ENCODE peak calls at places on chromosomes 13 and 19, in four cellular contexts. One of them, this sample, is unnamed.

GRCh38 chr19:827710-828321 is at the start of gene AZU1:
- DNase-seq in endothelial cell: no peak
- DNase-seq in cardiac muscle cell: no peak
- DNase-seq in nephron progenitor cell: no peak
- DNase-seq in this sample: peak; percentile 29

GRCh38 chr19:6381030-6381750 is 5.5 kb upstream of the PSPN start:
- DNase-seq in endothelial cell: no peak
- DNase-seq in cardiac muscle cell: no peak
- DNase-seq in nephron progenitor cell: no peak
- DNase-seq in this sample: no peak

GRCh38 chr13:40072663-40073120 is 417.2 kb downstream of the COG6 start:
- DNase-seq in endothelial cell: no peak
- DNase-seq in cardiac muscle cell: peak; percentile 22
- DNase-seq in nephron progenitor cell: no peak
- DNase-seq in this sample: no peak

GRCh38 chr13:111640476-111640875 is 320.0 kb downstream of the TEX29 start:
- DNase-seq in endothelial cell: no peak
- DNase-seq in cardiac muscle cell: no peak
- DNase-seq in nephron progenitor cell: no peak
- DNase-seq in this sample: no peak

GRCh38 chr19:610801-611505 is 21.3 kb downstream of the HCN2 start:
- DNase-seq in endothelial cell: no peak
- DNase-seq in cardiac muscle cell: no peak
- DNase-seq in nephron progenitor cell: peak; percentile 54
- DNase-seq in this sample: no peak

GRCh38 chr19:35868823-35869326 is 501 bp downstream of the APLP1 start:
- DNase-seq in endothelial cell: no peak
- DNase-seq in cardiac muscle cell: no peak
- DNase-seq in nephron progenitor cell: no peak
- DNase-seq in this sample: no peak

GRCh38 chr19:7230826-7231225 is 63.4 kb downstream of the INSR start:
- DNase-seq in endothelial cell: no peak
- DNase-seq in cardiac muscle cell: no peak
- DNase-seq in nephron progenitor cell: no peak
- DNase-seq in this sample: no peak

GRCh38 chr19:50803633-50804419 is 13.6 kb downstream of the ACP4 start:
- DNase-seq in endothelial cell: peak; percentile 40
- DNase-seq in cardiac muscle cell: peak; percentile 60
- DNase-seq in nephron progenitor cell: peak; percentile 64
- DNase-seq in this sample: no peak

GRCh38 chr13:107035778-107036177 is 467.8 kb upstream of the ARGLU1 start:
- DNase-seq in endothelial cell: no peak
- DNase-seq in cardiac muscle cell: no peak
- DNase-seq in nephron progenitor cell: no peak
- DNase-seq in this sample: no peak

GRCh38 chr13:99464441-99464949 is 36.8 kb upstream of the TM9SF2 start:
- DNase-seq in endothelial cell: no peak
- DNase-seq in cardiac muscle cell: no peak
- DNase-seq in nephron progenitor cell: no peak
- DNase-seq in this sample: no peak

GRCh38 chr19:7975037-7975436 is 30.4 kb downstream of the ELAVL1 start:
- DNase-seq in endothelial cell: no peak
- DNase-seq in cardiac muscle cell: no peak
- DNase-seq in nephron progenitor cell: no peak
- DNase-seq in this sample: no peak

GRCh38 chr13:48580185-48580803 is 47.4 kb upstream of the RCBTB2 start:
- DNase-seq in endothelial cell: peak; percentile 82
- DNase-seq in cardiac muscle cell: peak; percentile 75
- DNase-seq in nephron progenitor cell: peak; percentile 78
- DNase-seq in this sample: peak; percentile 60

GRCh38 chr13:98541701-98542203 is 35.2 kb downstream of the STK24 start:
- DNase-seq in endothelial cell: no peak
- DNase-seq in cardiac muscle cell: no peak
- DNase-seq in nephron progenitor cell: no peak
- DNase-seq in this sample: no peak

DNA sequence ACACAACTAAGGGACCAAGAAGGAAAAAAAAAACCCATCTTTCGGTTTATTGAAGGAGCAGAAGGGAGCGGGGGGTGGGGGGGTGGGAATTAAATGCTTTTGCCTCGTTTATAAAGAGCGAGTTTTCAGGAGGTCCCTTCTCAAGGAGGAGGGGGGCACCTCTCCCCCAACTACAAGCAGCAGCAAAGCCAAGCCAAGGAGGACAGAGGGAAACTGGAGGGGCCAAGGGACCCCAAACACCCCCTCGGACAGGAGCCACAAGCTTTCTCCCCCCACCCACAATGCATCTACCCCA is 2.4 kb downstream of the IRF2BP1 start:
- DNase-seq in endothelial cell: no peak
- DNase-seq in cardiac muscle cell: no peak
- DNase-seq in nephron progenitor cell: no peak
- DNase-seq in this sample: no peak
- TF ChIP-seq CTCF in endothelial cell: no peak
- TF ChIP-seq CTCF in cardiac muscle cell: no peak
- TF ChIP-seq CTCF in nephron progenitor cell: peak; percentile 11
- TF ChIP-seq CTCF in this sample: no peak

GRCh38 chr13:79403113-79403512 is 2.9 kb downstream of the RBM26 start:
- DNase-seq in endothelial cell: no peak
- DNase-seq in cardiac muscle cell: no peak
- DNase-seq in nephron progenitor cell: no peak
- DNase-seq in this sample: no peak
- TF ChIP-seq CTCF in endothelial cell: no peak
- TF ChIP-seq CTCF in cardiac muscle cell: no peak
- TF ChIP-seq CTCF in nephron progenitor cell: no peak
- TF ChIP-seq CTCF in this sample: no peak

DNA sequence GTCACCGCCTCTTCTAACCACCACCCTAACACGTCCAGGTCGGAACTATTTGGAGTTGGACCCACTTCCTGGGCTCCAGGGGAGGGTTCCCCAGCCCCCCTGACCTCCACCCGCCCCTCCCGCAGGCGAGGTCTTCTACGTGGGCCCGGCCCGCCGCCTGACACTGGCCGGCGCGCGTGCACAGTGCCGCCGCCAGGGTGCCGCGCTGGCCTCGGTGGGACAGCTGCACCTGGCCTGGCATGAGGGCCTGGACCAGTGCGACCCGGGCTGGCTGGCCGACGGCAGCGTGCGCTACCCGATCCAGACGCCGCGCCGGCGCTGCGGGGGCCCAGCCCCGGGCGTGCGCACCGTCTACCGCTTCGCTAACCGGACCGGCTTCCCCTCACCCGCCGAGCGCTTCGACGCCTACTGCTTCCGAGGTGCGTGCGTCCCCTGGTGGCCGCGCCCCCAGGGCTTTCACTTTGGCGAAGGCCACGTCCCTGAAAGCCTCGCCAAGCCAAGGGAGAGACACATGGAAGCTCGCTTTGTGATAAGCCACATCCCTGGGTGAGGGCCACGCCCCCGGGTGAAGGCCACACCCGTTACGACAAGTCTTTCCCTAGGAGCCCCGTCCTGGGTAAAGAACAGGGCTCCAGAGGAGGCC is 13.2 kb downstream of the NCAN start:
- DNase-seq in endothelial cell: peak; percentile 64
- DNase-seq in cardiac muscle cell: peak; percentile 81
- DNase-seq in nephron progenitor cell: peak; percentile 81
- DNase-seq in this sample: peak; percentile 81
- TF ChIP-seq CTCF in endothelial cell: peak; percentile 60
- TF ChIP-seq CTCF in cardiac muscle cell: peak; percentile 73
- TF ChIP-seq CTCF in nephron progenitor cell: peak; percentile 68
- TF ChIP-seq CTCF in this sample: peak; percentile 79

DNA sequence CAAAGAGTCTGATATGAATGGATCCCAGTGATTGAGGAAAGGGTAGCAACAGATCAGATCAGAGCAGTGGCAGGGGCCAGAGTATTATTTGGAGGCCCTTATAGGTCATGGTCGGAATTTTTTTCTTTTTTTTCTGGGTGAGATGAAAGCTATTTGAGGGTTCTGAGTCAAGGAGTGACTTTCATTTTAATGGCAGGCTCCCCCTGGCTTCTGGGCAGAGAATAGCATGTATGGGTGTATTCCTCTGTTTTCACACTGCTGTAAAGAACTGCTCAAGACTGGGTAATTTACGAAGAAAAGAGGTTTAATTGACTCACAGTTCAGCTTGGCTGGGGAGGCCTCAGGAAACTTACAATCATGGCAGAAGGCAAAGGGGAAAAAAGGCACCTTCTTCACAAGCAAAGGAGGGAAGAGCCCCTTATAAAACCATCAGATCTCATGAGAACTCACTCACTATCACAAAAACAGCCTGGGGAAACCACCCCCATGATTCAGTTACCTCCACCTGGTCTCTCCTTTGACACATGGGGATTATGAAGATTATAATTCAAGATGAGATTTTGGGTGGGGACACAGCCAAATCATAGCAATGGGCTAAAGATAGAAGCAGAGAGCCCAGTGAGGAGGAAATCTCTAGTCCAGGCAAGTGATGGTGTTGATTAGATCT is 3.0 kb upstream of the SLC6A16 start:
- DNase-seq in endothelial cell: no peak
- DNase-seq in cardiac muscle cell: peak; percentile 16
- DNase-seq in nephron progenitor cell: no peak
- DNase-seq in this sample: peak; percentile 57
- TF ChIP-seq CTCF in endothelial cell: peak; percentile 72
- TF ChIP-seq CTCF in cardiac muscle cell: peak; percentile 75
- TF ChIP-seq CTCF in nephron progenitor cell: peak; percentile 44
- TF ChIP-seq CTCF in this sample: peak; percentile 74

GRCh38 chr19:3386447-3387234 is 20.3 kb downstream of the NFIC start:
- DNase-seq in endothelial cell: no peak
- DNase-seq in cardiac muscle cell: peak; percentile 77
- DNase-seq in nephron progenitor cell: no peak
- DNase-seq in this sample: no peak

GRCh38 chr19:3392480-3392879 is 26.1 kb downstream of the NFIC start:
- DNase-seq in endothelial cell: no peak
- DNase-seq in cardiac muscle cell: no peak
- DNase-seq in nephron progenitor cell: no peak
- DNase-seq in this sample: no peak

GRCh38 chr19:3389876-3390361 is 23.5 kb downstream of the NFIC start:
- DNase-seq in endothelial cell: no peak
- DNase-seq in cardiac muscle cell: peak; percentile 67
- DNase-seq in nephron progenitor cell: peak; percentile 62
- DNase-seq in this sample: no peak

GRCh38 chr19:3389446-3389778 is 23.0 kb downstream of the NFIC start:
- DNase-seq in endothelial cell: no peak
- DNase-seq in cardiac muscle cell: no peak
- DNase-seq in nephron progenitor cell: no peak
- DNase-seq in this sample: no peak

GRCh38 chr19:3387645-3388589 is 21.5 kb downstream of the NFIC start:
- DNase-seq in endothelial cell: no peak
- DNase-seq in cardiac muscle cell: no peak
- DNase-seq in nephron progenitor cell: no peak
- DNase-seq in this sample: peak; percentile 80
- TF ChIP-seq CTCF in endothelial cell: no peak
- TF ChIP-seq CTCF in cardiac muscle cell: no peak
- TF ChIP-seq CTCF in nephron progenitor cell: no peak
- TF ChIP-seq CTCF in this sample: no peak

GRCh38 chr13:44760434-44760833 is 184.3 kb upstream of the TSC22D1 start:
- DNase-seq in endothelial cell: no peak
- DNase-seq in cardiac muscle cell: no peak
- DNase-seq in nephron progenitor cell: no peak
- DNase-seq in this sample: no peak

GRCh38 chr13:44757671-44758070 is 181.5 kb upstream of the TSC22D1 start:
- DNase-seq in endothelial cell: no peak
- DNase-seq in cardiac muscle cell: no peak
- DNase-seq in nephron progenitor cell: no peak
- DNase-seq in this sample: no peak

GRCh38 chr13:44758595-44759221 is 182.6 kb upstream of the TSC22D1 start:
- DNase-seq in endothelial cell: no peak
- DNase-seq in cardiac muscle cell: no peak
- DNase-seq in nephron progenitor cell: no peak
- DNase-seq in this sample: peak; percentile 38

GRCh38 chr13:44759222-44759721 is 183.1 kb upstream of the TSC22D1 start:
- DNase-seq in endothelial cell: no peak
- DNase-seq in cardiac muscle cell: no peak
- DNase-seq in nephron progenitor cell: no peak
- DNase-seq in this sample: no peak

GRCh38 chr13:44759723-44760360 is 183.7 kb upstream of the TSC22D1 start:
- DNase-seq in endothelial cell: no peak
- DNase-seq in cardiac muscle cell: no peak
- DNase-seq in nephron progenitor cell: no peak
- DNase-seq in this sample: peak; percentile 9
- TF ChIP-seq CTCF in endothelial cell: no peak
- TF ChIP-seq CTCF in cardiac muscle cell: no peak
- TF ChIP-seq CTCF in nephron progenitor cell: no peak
- TF ChIP-seq CTCF in this sample: no peak

DNA sequence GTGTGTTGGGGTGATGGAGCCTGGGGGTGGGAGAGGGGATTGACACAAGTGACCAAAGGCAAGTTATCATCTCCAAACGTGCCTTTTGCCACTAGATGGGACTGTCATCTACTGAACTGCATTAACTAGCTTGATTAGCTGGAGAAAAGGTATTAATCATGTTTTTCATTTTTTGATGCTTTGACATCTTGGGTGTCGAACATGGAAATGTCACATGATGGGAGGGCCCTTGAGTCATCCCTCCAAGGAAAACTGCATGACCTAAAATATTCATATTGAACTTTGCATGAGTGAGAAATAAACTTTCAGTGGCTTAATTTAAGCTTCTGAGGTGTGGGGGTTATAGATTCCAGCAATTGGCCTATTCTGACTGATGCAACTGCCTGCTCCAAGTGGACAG is 73.3 kb downstream of the ALOX5AP start:
- DNase-seq in endothelial cell: no peak
- DNase-seq in cardiac muscle cell: no peak
- DNase-seq in nephron progenitor cell: no peak
- DNase-seq in this sample: no peak
- TF ChIP-seq CTCF in endothelial cell: no peak
- TF ChIP-seq CTCF in cardiac muscle cell: no peak
- TF ChIP-seq CTCF in nephron progenitor cell: no peak
- TF ChIP-seq CTCF in this sample: no peak